ENCODE peak calls at places on chromosomes 6 and 20, in seven cellular contexts. One of them, this sample, is unnamed.

GRCh38 chr6:7761047-7761446 is 35.1 kb downstream of the BMP6 start:
- DNase-seq in ovary: no peak
- DNase-seq in prostate gland: no peak
- DNase-seq in suprapubic skin: no peak
- DNase-seq in pancreas: no peak
- DNase-seq in cardiac muscle cell: peak; percentile 39
- DNase-seq in PC-3: peak; percentile 75
- DNase-seq in this sample: no peak

GRCh38 chr20:45965169-45966002 is 6.6 kb downstream of the ZNF335 start:
- DNase-seq in PC-3: no peak
- DNase-seq in cardiac muscle cell: no peak
- DNase-seq in prostate gland: no peak
- DNase-seq in suprapubic skin: peak; percentile 65
- DNase-seq in pancreas: no peak
- DNase-seq in ovary: peak; percentile 14
- DNase-seq in this sample: peak; percentile 46

GRCh38 chr6:163218361-163218894 is 196.1 kb upstream of the QKI start:
- DNase-seq in ovary: no peak
- DNase-seq in cardiac muscle cell: no peak
- DNase-seq in prostate gland: no peak
- DNase-seq in PC-3: no peak
- DNase-seq in pancreas: no peak
- DNase-seq in suprapubic skin: no peak
- DNase-seq in this sample: no peak

GRCh38 chr6:70371454-70372105 is 41.7 kb upstream of the FAM135A start:
- DNase-seq in ovary: no peak
- DNase-seq in pancreas: no peak
- DNase-seq in cardiac muscle cell: peak; percentile 80
- DNase-seq in suprapubic skin: no peak
- DNase-seq in prostate gland: no peak
- DNase-seq in PC-3: peak; percentile 92
- DNase-seq in this sample: no peak

GRCh38 chr20:33328157-33328556 is 45.1 kb downstream of the BPIFB1 start:
- DNase-seq in cardiac muscle cell: no peak
- DNase-seq in ovary: no peak
- DNase-seq in pancreas: no peak
- DNase-seq in suprapubic skin: no peak
- DNase-seq in prostate gland: no peak
- DNase-seq in PC-3: no peak
- DNase-seq in this sample: no peak

GRCh38 chr6:170028629-170029345 is 262.1 kb downstream of the DLL1 start:
- DNase-seq in cardiac muscle cell: no peak
- DNase-seq in pancreas: no peak
- DNase-seq in ovary: no peak
- DNase-seq in prostate gland: no peak
- DNase-seq in PC-3: no peak
- DNase-seq in suprapubic skin: peak; percentile 72
- DNase-seq in this sample: no peak

GRCh38 chr20:58073945-58074920 is 154.2 kb downstream of the ANKRD60 start:
- DNase-seq in prostate gland: no peak
- DNase-seq in cardiac muscle cell: peak; percentile 65
- DNase-seq in ovary: no peak
- DNase-seq in pancreas: no peak
- DNase-seq in suprapubic skin: no peak
- DNase-seq in PC-3: peak; percentile 23
- DNase-seq in this sample: no peak

GRCh38 chr6:14804444-14805210 is 441.2 kb upstream of the JARID2 start:
- DNase-seq in PC-3: no peak
- DNase-seq in prostate gland: no peak
- DNase-seq in suprapubic skin: peak; percentile 85
- DNase-seq in cardiac muscle cell: peak; percentile 96
- DNase-seq in ovary: peak; percentile 86
- DNase-seq in pancreas: peak; percentile 36
- DNase-seq in this sample: no peak

GRCh38 chr6:3228791-3229565 is 1.5 kb upstream of the TUBB2B start:
- DNase-seq in pancreas: no peak
- DNase-seq in PC-3: no peak
- DNase-seq in ovary: no peak
- DNase-seq in cardiac muscle cell: no peak
- DNase-seq in prostate gland: no peak
- DNase-seq in suprapubic skin: no peak
- DNase-seq in this sample: no peak

GRCh38 chr6:3229566-3230274 is 2.3 kb upstream of the TUBB2B start:
- DNase-seq in ovary: no peak
- DNase-seq in pancreas: no peak
- DNase-seq in suprapubic skin: no peak
- DNase-seq in PC-3: no peak
- DNase-seq in prostate gland: no peak
- DNase-seq in cardiac muscle cell: no peak
- DNase-seq in this sample: no peak

GRCh38 chr6:3226422-3227362 is 761 bp downstream of the TUBB2B start:
- DNase-seq in suprapubic skin: no peak
- DNase-seq in prostate gland: no peak
- DNase-seq in cardiac muscle cell: no peak
- DNase-seq in PC-3: no peak
- DNase-seq in ovary: no peak
- DNase-seq in pancreas: no peak
- DNase-seq in this sample: peak; percentile 42

GRCh38 chr6:3228046-3228671 is 706 bp upstream of the TUBB2B start:
- DNase-seq in prostate gland: no peak
- DNase-seq in PC-3: no peak
- DNase-seq in cardiac muscle cell: no peak
- DNase-seq in pancreas: no peak
- DNase-seq in suprapubic skin: no peak
- DNase-seq in ovary: no peak
- DNase-seq in this sample: peak; percentile 72

DNA sequence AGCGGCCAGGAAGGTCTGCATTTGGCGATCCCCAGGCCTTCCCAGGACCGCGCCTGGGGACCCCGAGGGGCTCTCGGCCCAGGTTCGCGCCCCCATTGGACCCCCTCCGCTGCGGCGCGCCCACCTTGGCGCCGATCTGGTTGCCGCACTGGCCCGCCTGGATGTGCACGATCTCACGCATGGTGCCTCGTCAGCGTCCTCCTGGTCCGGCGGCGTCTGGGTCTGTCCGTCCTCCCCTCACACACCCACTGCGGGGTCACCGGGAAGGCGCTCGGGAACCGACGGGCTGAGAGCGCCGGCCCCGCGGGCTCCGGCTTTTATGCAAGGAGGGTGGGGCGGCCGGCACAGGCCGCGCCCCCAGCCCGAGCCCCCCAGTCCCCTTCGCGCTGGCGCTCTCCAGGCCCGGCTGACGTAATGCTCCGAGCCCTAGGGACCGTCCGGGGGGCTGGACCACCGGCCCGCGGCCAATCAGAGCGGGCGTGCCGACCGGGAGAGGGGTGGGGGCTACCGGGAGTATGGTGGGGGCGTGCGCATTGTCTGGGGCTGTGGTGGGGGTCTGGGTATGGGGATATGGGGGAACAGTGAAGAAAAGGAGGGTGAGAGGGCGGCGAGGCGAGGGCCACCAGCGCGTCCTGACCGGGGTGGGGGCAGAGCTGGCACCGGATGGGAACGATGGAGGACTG is at the start of gene TUBB2B:
- DNase-seq in cardiac muscle cell: no peak
- DNase-seq in ovary: no peak
- DNase-seq in pancreas: no peak
- DNase-seq in suprapubic skin: no peak
- DNase-seq in PC-3: no peak
- DNase-seq in prostate gland: no peak
- DNase-seq in this sample: peak; percentile 90
- H3K4me1 ChIP-seq in cardiac muscle cell: peaks cover 20% of the 10 kb centered on the region
- H3K4me1 ChIP-seq in ovary: peaks cover 13% of the 10 kb centered on the region
- H3K4me1 ChIP-seq in pancreas: peaks cover 12% of the 10 kb centered on the region
- H3K4me1 ChIP-seq in suprapubic skin: peaks cover 57% of the 10 kb centered on the region
- H3K4me1 ChIP-seq in PC-3: peaks cover 29% of the 10 kb centered on the region
- H3K4me1 ChIP-seq in prostate gland: peaks cover 7% of the 10 kb centered on the region
- H3K4me1 ChIP-seq in this sample: peaks cover 14% of the 10 kb centered on the region

DNA sequence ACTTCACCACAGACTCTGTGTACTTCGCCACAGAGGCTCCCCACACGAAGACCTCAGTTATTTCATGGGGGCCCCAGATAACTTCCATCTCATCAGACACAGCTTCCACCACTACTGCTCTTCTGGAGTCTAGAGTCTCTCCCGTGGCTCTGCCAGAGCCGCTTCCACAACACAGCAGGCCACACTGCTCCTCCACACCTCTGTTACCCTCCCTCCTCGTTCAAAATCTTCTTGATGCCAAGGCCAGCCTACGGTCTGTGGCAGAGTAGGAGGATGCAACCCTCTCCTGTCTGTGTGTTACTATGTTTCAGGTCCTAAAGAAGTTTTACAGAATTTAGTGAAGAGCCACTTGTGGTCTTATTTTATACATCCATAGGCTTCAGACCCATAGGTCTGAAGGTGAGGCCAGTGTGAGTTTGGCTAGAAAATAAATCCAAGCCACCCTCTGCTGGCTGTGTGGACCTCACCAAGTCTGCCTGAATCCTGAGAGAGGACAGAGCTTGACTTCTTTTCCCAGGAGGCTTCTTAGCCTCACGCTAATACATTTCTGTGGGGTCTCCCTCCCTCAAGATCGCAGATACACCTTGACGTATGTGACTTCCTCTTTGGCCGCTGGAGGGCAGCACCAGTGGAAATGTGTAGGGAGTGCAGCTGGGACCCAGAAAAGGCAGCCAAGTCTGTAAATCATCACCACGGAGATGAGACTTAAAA is 197.7 kb downstream of the FAXC start:
- DNase-seq in pancreas: peak; percentile 7
- DNase-seq in ovary: no peak
- DNase-seq in cardiac muscle cell: peak; percentile 11
- DNase-seq in PC-3: peak; percentile 60
- DNase-seq in prostate gland: peak; percentile 19
- DNase-seq in suprapubic skin: no peak
- DNase-seq in this sample: peak; percentile 69
- TF ChIP-seq CTCF in pancreas: no peak
- TF ChIP-seq CTCF in ovary: no peak
- TF ChIP-seq CTCF in cardiac muscle cell: peak; percentile 53
- TF ChIP-seq CTCF in PC-3: peak; percentile 70
- TF ChIP-seq CTCF in prostate gland: peak; percentile 55
- TF ChIP-seq CTCF in suprapubic skin: no peak
- TF ChIP-seq CTCF in this sample: peak; percentile 76

GRCh38 chr20:53574819-53575218 is 18.8 kb downstream of the ZNF217 start:
- DNase-seq in prostate gland: no peak
- DNase-seq in ovary: no peak
- DNase-seq in PC-3: no peak
- DNase-seq in pancreas: no peak
- DNase-seq in suprapubic skin: no peak
- DNase-seq in cardiac muscle cell: no peak
- DNase-seq in this sample: no peak

GRCh38 chr20:53576195-53576580 is 17.5 kb downstream of the ZNF217 start:
- DNase-seq in cardiac muscle cell: no peak
- DNase-seq in pancreas: no peak
- DNase-seq in prostate gland: no peak
- DNase-seq in PC-3: no peak
- DNase-seq in suprapubic skin: no peak
- DNase-seq in ovary: no peak
- DNase-seq in this sample: peak; percentile 25

GRCh38 chr20:53578492-53579222 is 15.0 kb downstream of the ZNF217 start:
- DNase-seq in PC-3: peak; percentile 100
- DNase-seq in pancreas: peak; percentile 57
- DNase-seq in prostate gland: peak; percentile 86
- DNase-seq in ovary: peak; percentile 75
- DNase-seq in cardiac muscle cell: peak; percentile 95
- DNase-seq in suprapubic skin: no peak
- DNase-seq in this sample: peak; percentile 80

GRCh38 chr20:53575481-53576194 is 18.0 kb downstream of the ZNF217 start:
- DNase-seq in prostate gland: no peak
- DNase-seq in ovary: no peak
- DNase-seq in PC-3: no peak
- DNase-seq in pancreas: no peak
- DNase-seq in cardiac muscle cell: no peak
- DNase-seq in suprapubic skin: no peak
- DNase-seq in this sample: peak; percentile 39

DNA sequence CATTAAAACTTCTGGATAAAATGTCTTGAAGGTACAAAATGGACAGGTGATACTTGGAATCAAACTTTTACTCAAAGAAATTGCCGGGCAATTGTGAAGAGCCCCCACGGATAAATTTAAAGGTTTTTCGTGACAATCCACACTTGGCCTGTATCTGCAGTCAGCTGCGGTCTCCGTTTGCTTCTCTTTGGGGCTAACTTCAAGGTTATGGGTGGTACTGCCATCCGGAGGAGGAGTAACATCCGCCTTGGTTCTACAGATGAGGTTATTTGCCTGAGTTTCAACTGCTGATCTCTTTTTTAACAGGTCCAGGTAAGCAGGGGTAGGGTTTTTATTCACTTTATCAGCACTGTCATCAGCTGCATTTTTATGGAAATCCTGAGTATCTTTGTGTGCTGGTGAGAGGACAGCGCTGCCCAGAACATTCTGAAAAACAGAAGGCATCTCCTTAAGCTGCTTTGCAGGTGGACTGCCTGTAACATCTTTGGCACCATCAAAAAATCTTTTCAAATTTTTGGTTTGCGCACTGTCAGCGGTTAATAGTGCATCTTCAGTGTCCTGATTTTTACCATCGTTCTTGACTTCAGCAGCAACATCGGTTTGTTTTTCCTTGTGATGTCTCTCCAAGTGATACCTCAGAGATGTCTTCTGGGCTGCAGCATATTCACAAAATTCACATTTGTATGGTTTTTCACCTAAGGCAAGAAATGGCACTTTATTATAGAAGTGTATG is 16.9 kb downstream of the ZNF217 start:
- DNase-seq in pancreas: no peak
- DNase-seq in cardiac muscle cell: no peak
- DNase-seq in ovary: no peak
- DNase-seq in suprapubic skin: no peak
- DNase-seq in prostate gland: no peak
- DNase-seq in PC-3: no peak
- DNase-seq in this sample: no peak
- H3K4me1 ChIP-seq in pancreas: peaks cover 13% of the 10 kb centered on the region
- H3K4me1 ChIP-seq in cardiac muscle cell: peaks cover 18% of the 10 kb centered on the region
- H3K4me1 ChIP-seq in ovary: peaks cover 6% of the 10 kb centered on the region
- H3K4me1 ChIP-seq in suprapubic skin: peaks cover 36% of the 10 kb centered on the region
- H3K4me1 ChIP-seq in prostate gland: peaks cover 9% of the 10 kb centered on the region
- H3K4me1 ChIP-seq in PC-3: peaks cover 42% of the 10 kb centered on the region
- H3K4me1 ChIP-seq in this sample: peaks cover 36% of the 10 kb centered on the region

GRCh38 chr20:50258790-50259483 is 68.3 kb downstream of the CEBPB start:
- DNase-seq in suprapubic skin: no peak
- DNase-seq in cardiac muscle cell: no peak
- DNase-seq in PC-3: no peak
- DNase-seq in prostate gland: no peak
- DNase-seq in ovary: no peak
- DNase-seq in pancreas: no peak
- DNase-seq in this sample: no peak

GRCh38 chr20:50259705-50260479 is 69.3 kb downstream of the CEBPB start:
- DNase-seq in suprapubic skin: peak; percentile 88
- DNase-seq in PC-3: no peak
- DNase-seq in prostate gland: no peak
- DNase-seq in pancreas: no peak
- DNase-seq in cardiac muscle cell: no peak
- DNase-seq in ovary: no peak
- DNase-seq in this sample: no peak

GRCh38 chr20:50254466-50255079 is 63.9 kb downstream of the CEBPB start:
- DNase-seq in cardiac muscle cell: no peak
- DNase-seq in suprapubic skin: no peak
- DNase-seq in pancreas: no peak
- DNase-seq in PC-3: no peak
- DNase-seq in prostate gland: no peak
- DNase-seq in ovary: no peak
- DNase-seq in this sample: no peak

GRCh38 chr20:50257860-50258259 is 67.2 kb downstream of the CEBPB start:
- DNase-seq in cardiac muscle cell: no peak
- DNase-seq in pancreas: no peak
- DNase-seq in PC-3: no peak
- DNase-seq in ovary: no peak
- DNase-seq in prostate gland: no peak
- DNase-seq in suprapubic skin: no peak
- DNase-seq in this sample: no peak

DNA sequence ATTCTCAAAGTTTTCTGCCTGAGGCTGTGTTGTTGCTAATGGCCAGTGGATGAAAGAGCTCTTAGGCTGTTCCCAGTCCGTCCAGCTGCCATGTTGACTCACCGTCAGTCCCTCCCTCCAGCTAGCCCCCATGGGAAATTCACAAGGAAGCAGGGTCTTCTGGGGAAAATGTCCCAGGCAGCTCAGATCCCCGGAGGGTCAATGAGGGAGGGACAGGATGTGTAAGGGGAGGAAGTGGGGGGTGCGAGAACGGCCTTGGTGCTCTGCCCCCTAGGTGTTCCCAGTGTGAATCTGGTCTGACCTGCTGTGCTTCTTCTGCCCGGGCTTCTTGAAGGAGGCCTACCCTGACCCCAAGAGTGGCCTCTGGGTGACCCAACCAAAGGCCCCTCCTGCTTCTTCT is 65.9 kb downstream of the CEBPB start:
- DNase-seq in ovary: no peak
- DNase-seq in suprapubic skin: no peak
- DNase-seq in prostate gland: no peak
- DNase-seq in PC-3: no peak
- DNase-seq in cardiac muscle cell: no peak
- DNase-seq in pancreas: no peak
- DNase-seq in this sample: no peak
- TF ChIP-seq CTCF in ovary: no peak
- TF ChIP-seq CTCF in suprapubic skin: no peak
- TF ChIP-seq CTCF in prostate gland: no peak
- TF ChIP-seq CTCF in PC-3: no peak
- TF ChIP-seq CTCF in cardiac muscle cell: no peak
- TF ChIP-seq CTCF in pancreas: no peak
- TF ChIP-seq CTCF in this sample: no peak

This sample was measured in Caco-2.